ENCODE peak calls at places on chromosomes 3 and 15, in four cellular contexts. H is left ventricle myocardium inferior, Q is NCI-H1092 treated with DMSO at 0.1 percent for 48 hours, Y is GM04504. I is an unnamed sample.

GRCh38 chr15:91611924-91612323 is 241.6 kb upstream of the SLCO3A1 start:
- DNase-seq in H (no peak), Q (no peak), Y (no peak), I (no peak)

GRCh38 chr3:56812749-56813655 is 11.3 kb upstream of the ARHGEF3 start:
- DNase-seq in H (no peak), Q (no peak), Y (no peak), I (peak; percentile 36)

GRCh38 chr3:56855856-56856538 is 54.2 kb upstream of the ARHGEF3 start:
- DNase-seq in H (peak; percentile 27), Q (peak; percentile 21), Y (no peak), I (no peak)

GRCh38 chr15:39623550-39623931 is 42.7 kb downstream of the THBS1 start:
- DNase-seq in H (no peak), Q (no peak), Y (no peak), I (no peak)

GRCh38 chr15:34018021-34018645 is 20.9 kb downstream of the AVEN start:
- DNase-seq in H (no peak), Q (no peak), Y (no peak), I (peak; percentile 4)

GRCh38 chr15:101371519-101371918 is 76.5 kb upstream of the SNRPA1 start:
- DNase-seq in H (no peak), Q (no peak), Y (no peak), I (no peak)

GRCh38 chr15:40369971-40370370 is 12.0 kb downstream of the DISP2 start:
- DNase-seq in H (no peak), Q (no peak), Y (no peak), I (no peak)

GRCh38 chr3:172606021-172606420 is 82.8 kb upstream of the TNFSF10 start:
- DNase-seq in H (no peak), Q (no peak), Y (no peak), I (peak; percentile 68)

GRCh38 chr3:34346656-34347055 is 548.2 kb downstream of the PDCD6IP start:
- DNase-seq in H (no peak), Q (no peak), Y (no peak), I (no peak)

GRCh38 chr3:46482632-46483311 is 15.0 kb upstream of the RTP3 start:
- DNase-seq in H (no peak), Q (no peak), Y (no peak), I (peak; percentile 97)

GRCh38 chr3:73432021-73432722 is 192.6 kb downstream of the PDZRN3 start:
- DNase-seq in H (no peak), Q (peak; percentile 30), Y (no peak), I (peak; percentile 19)

GRCh38 chr3:58079773-58080172 is 71.6 kb downstream of the FLNB start:
- DNase-seq in H (no peak), Q (no peak), Y (no peak), I (peak; percentile 97)

GRCh38 chr3:112303811-112304325 is 9.9 kb upstream of the SLC9C1 start:
- DNase-seq in H (no peak), Q (no peak), Y (no peak), I (no peak)

GRCh38 chr15:61227269-61228024 is 1.7 kb downstream of the RORA start:
- DNase-seq in H (no peak), Q (peak; percentile 66), Y (peak; percentile 41), I (peak; percentile 57)

GRCh38 chr3:61936344-61936937 is 375.1 kb downstream of the PTPRG start:
- DNase-seq in H (no peak), Q (no peak), Y (no peak), I (no peak)

GRCh38 chr3:48934333-48934991 is 15.8 kb downstream of the ARIH2 start:
- DNase-seq in H (no peak), Q (no peak), Y (no peak), I (no peak)

GRCh38 chr3:75136100-75136897 is 521.8 kb upstream of the CNTN3 start:
- DNase-seq in H (no peak), Q (no peak), Y (no peak), I (no peak)

GRCh38 chr3:149532463-149533180 is 58.1 kb downstream of the TM4SF4 start:
- DNase-seq in H (no peak), Q (peak; percentile 35), Y (no peak), I (no peak)

GRCh38 chr3:194129581-194130133 is 6.3 kb upstream of the HES1 start:
- DNase-seq in H (peak; percentile 22), Q (no peak), Y (peak; percentile 15), I (no peak)

GRCh38 chr3:69090021-69090420 is 5.3 kb downstream of the ARL6IP5 start:
- DNase-seq in H (no peak), Q (no peak), Y (peak; percentile 61), I (peak; percentile 54)

GRCh38 chr15:82540984-82541431 is 751 bp upstream of the RPS17 start:
- DNase-seq in H (no peak), Q (no peak), Y (no peak), I (no peak)